ENCODE peak calls at places on chromosomes 4 and X, in four cellular contexts. G is ureter; C is immature natural killer cell; V is stimulated activated effector memory CD8-positive, alpha-beta T cell treated with anti-CD3 and anti-CD28 coated beads, Interleukin-12 subunit alpha, Interleukin-12 subunit beta, amount 100 ng/mL, for 72 hours. A is an unnamed sample.

GRCh38 chrX:9538544-9539045 is 73.7 kb downstream of the TBL1X start:
- DNase-seq in G (no peak), C (no peak), V (no peak), A (no peak)

GRCh38 chr4:130808492-130808891 is 1712.5 kb downstream of the C4orf33 start:
- DNase-seq in G (no peak), C (no peak), V (no peak), A (no peak)

GRCh38 chr4:136505020-136505419 is 1027.3 kb downstream of the PCDH18 start:
- DNase-seq in G (no peak), C (no peak), V (no peak), A (no peak)

GRCh38 chrX:85109235-85109634 is 105.6 kb downstream of the APOOL start:
- DNase-seq in G (no peak), C (no peak), V (no peak), A (no peak)

GRCh38 chr4:154086247-154086646 is 297.4 kb upstream of the SFRP2 start:
- DNase-seq in G (no peak), C (no peak), V (no peak), A (no peak)

GRCh38 chr4:683982-684571 is 4.9 kb downstream of the SLC49A3 start:
- DNase-seq in G (peak), C (no peak), V (no peak), A (no peak)

GRCh38 chr4:120672558-120673147 is 249.9 kb downstream of the PRDM5 start:
- DNase-seq in G (no peak), C (no peak), V (no peak), A (no peak)

GRCh38 chr4:107683873-107684272 is 36.2 kb downstream of the PAPSS1 start:
- DNase-seq in G (no peak), C (no peak), V (no peak), A (no peak)